ENCODE peak calls at places on chromosomes 11 and 22, in six cellular contexts. One of them, this sample, is unnamed.

GRCh38 chr11:125110996-125111340 is 458 bp downstream of the TMEM218 start:
- DNase-seq in activated T-helper 1 cell treated with anti-CD3 and anti-CD28 coated beads, Interleukin-2, amount 50 U/mL, for 16 hours: no peak
- DNase-seq in H54: no peak
- DNase-seq in COR-L47: no peak
- DNase-seq in fibroblast of gingiva: no peak
- DNase-seq in HEK293T: peak; percentile 18
- DNase-seq in this sample: no peak

GRCh38 chr11:73143126-73143838 is 1.2 kb upstream of the FCHSD2 start:
- DNase-seq in H54: no peak
- DNase-seq in activated T-helper 1 cell treated with anti-CD3 and anti-CD28 coated beads, Interleukin-2, amount 50 U/mL, for 16 hours: no peak
- DNase-seq in COR-L47: no peak
- DNase-seq in fibroblast of gingiva: no peak
- DNase-seq in HEK293T: no peak
- DNase-seq in this sample: no peak

GRCh38 chr11:78802058-78802633 is 227.5 kb upstream of the NARS2 start:
- DNase-seq in COR-L47: no peak
- DNase-seq in fibroblast of gingiva: no peak
- DNase-seq in H54: no peak
- DNase-seq in activated T-helper 1 cell treated with anti-CD3 and anti-CD28 coated beads, Interleukin-2, amount 50 U/mL, for 16 hours: no peak
- DNase-seq in HEK293T: no peak
- DNase-seq in this sample: peak; percentile 50

GRCh38 chr11:114052160-114052559 is 7.4 kb upstream of the ZBTB16 start:
- DNase-seq in HEK293T: no peak
- DNase-seq in fibroblast of gingiva: no peak
- DNase-seq in H54: no peak
- DNase-seq in COR-L47: no peak
- DNase-seq in activated T-helper 1 cell treated with anti-CD3 and anti-CD28 coated beads, Interleukin-2, amount 50 U/mL, for 16 hours: no peak
- DNase-seq in this sample: no peak

GRCh38 chr11:116582621-116583020 is 190.2 kb downstream of the BUD13 start:
- DNase-seq in fibroblast of gingiva: no peak
- DNase-seq in H54: no peak
- DNase-seq in HEK293T: no peak
- DNase-seq in activated T-helper 1 cell treated with anti-CD3 and anti-CD28 coated beads, Interleukin-2, amount 50 U/mL, for 16 hours: no peak
- DNase-seq in COR-L47: peak; percentile 37
- DNase-seq in this sample: no peak

GRCh38 chr11:126352163-126352562 is 3.3 kb upstream of the ST3GAL4 start:
- DNase-seq in activated T-helper 1 cell treated with anti-CD3 and anti-CD28 coated beads, Interleukin-2, amount 50 U/mL, for 16 hours: no peak
- DNase-seq in COR-L47: no peak
- DNase-seq in fibroblast of gingiva: no peak
- DNase-seq in H54: no peak
- DNase-seq in HEK293T: no peak
- DNase-seq in this sample: no peak

GRCh38 chr22:50599816-50600454 is 658 bp upstream of the MAPK8IP2 start:
- DNase-seq in HEK293T: peak; percentile 74
- DNase-seq in COR-L47: no peak
- DNase-seq in fibroblast of gingiva: no peak
- DNase-seq in activated T-helper 1 cell treated with anti-CD3 and anti-CD28 coated beads, Interleukin-2, amount 50 U/mL, for 16 hours: no peak
- DNase-seq in H54: peak; percentile 65
- DNase-seq in this sample: no peak

GRCh38 chr11:118763038-118763437 is 27.9 kb downstream of the DDX6 start:
- DNase-seq in COR-L47: no peak
- DNase-seq in activated T-helper 1 cell treated with anti-CD3 and anti-CD28 coated beads, Interleukin-2, amount 50 U/mL, for 16 hours: no peak
- DNase-seq in H54: no peak
- DNase-seq in fibroblast of gingiva: peak; percentile 55
- DNase-seq in HEK293T: no peak
- DNase-seq in this sample: no peak

GRCh38 chr22:49961601-49962011 is 1.0 kb downstream of the PIM3 start:
- DNase-seq in COR-L47: no peak
- DNase-seq in H54: no peak
- DNase-seq in fibroblast of gingiva: peak; percentile 24
- DNase-seq in activated T-helper 1 cell treated with anti-CD3 and anti-CD28 coated beads, Interleukin-2, amount 50 U/mL, for 16 hours: no peak
- DNase-seq in HEK293T: no peak
- DNase-seq in this sample: peak; percentile 35

GRCh38 chr11:95835768-95836488 is 45.6 kb downstream of the CEP57 start:
- DNase-seq in COR-L47: peak; percentile 71
- DNase-seq in HEK293T: peak; percentile 69
- DNase-seq in fibroblast of gingiva: peak; percentile 84
- DNase-seq in H54: no peak
- DNase-seq in activated T-helper 1 cell treated with anti-CD3 and anti-CD28 coated beads, Interleukin-2, amount 50 U/mL, for 16 hours: peak; percentile 29
- DNase-seq in this sample: peak; percentile 89

GRCh38 chr11:72228844-72229231 is 4.3 kb downstream of the INPPL1 start:
- DNase-seq in H54: no peak
- DNase-seq in fibroblast of gingiva: no peak
- DNase-seq in activated T-helper 1 cell treated with anti-CD3 and anti-CD28 coated beads, Interleukin-2, amount 50 U/mL, for 16 hours: no peak
- DNase-seq in HEK293T: no peak
- DNase-seq in COR-L47: no peak
- DNase-seq in this sample: no peak

GRCh38 chr22:36301851-36302250 is 48.9 kb downstream of the APOL1 start:
- DNase-seq in activated T-helper 1 cell treated with anti-CD3 and anti-CD28 coated beads, Interleukin-2, amount 50 U/mL, for 16 hours: no peak
- DNase-seq in HEK293T: no peak
- DNase-seq in H54: no peak
- DNase-seq in fibroblast of gingiva: peak; percentile 82
- DNase-seq in COR-L47: no peak
- DNase-seq in this sample: peak; percentile 59

GRCh38 chr11:22472306-22472705 is 134.1 kb downstream of the SLC17A6 start:
- DNase-seq in fibroblast of gingiva: no peak
- DNase-seq in HEK293T: no peak
- DNase-seq in H54: no peak
- DNase-seq in COR-L47: no peak
- DNase-seq in activated T-helper 1 cell treated with anti-CD3 and anti-CD28 coated beads, Interleukin-2, amount 50 U/mL, for 16 hours: no peak
- DNase-seq in this sample: no peak

GRCh38 chr11:1382831-1383607 is 6.7 kb upstream of the BRSK2 start:
- DNase-seq in HEK293T: peak; percentile 66
- DNase-seq in H54: peak; percentile 89
- DNase-seq in activated T-helper 1 cell treated with anti-CD3 and anti-CD28 coated beads, Interleukin-2, amount 50 U/mL, for 16 hours: peak; percentile 67
- DNase-seq in fibroblast of gingiva: peak; percentile 58
- DNase-seq in COR-L47: peak; percentile 72
- DNase-seq in this sample: peak; percentile 46

GRCh38 chr22:42937164-42937854 is 77.6 kb downstream of the PACSIN2 start:
- DNase-seq in HEK293T: no peak
- DNase-seq in H54: peak; percentile 57
- DNase-seq in fibroblast of gingiva: peak; percentile 30
- DNase-seq in activated T-helper 1 cell treated with anti-CD3 and anti-CD28 coated beads, Interleukin-2, amount 50 U/mL, for 16 hours: no peak
- DNase-seq in COR-L47: no peak
- DNase-seq in this sample: peak; percentile 89

GRCh38 chr11:44789466-44789865 is 62.7 kb downstream of the TSPAN18 start:
- DNase-seq in COR-L47: no peak
- DNase-seq in activated T-helper 1 cell treated with anti-CD3 and anti-CD28 coated beads, Interleukin-2, amount 50 U/mL, for 16 hours: no peak
- DNase-seq in fibroblast of gingiva: no peak
- DNase-seq in HEK293T: no peak
- DNase-seq in H54: no peak
- DNase-seq in this sample: no peak

GRCh38 chr22:37940698-37941376 is 12.6 kb downstream of the C22orf23 start:
- DNase-seq in HEK293T: no peak
- DNase-seq in activated T-helper 1 cell treated with anti-CD3 and anti-CD28 coated beads, Interleukin-2, amount 50 U/mL, for 16 hours: no peak
- DNase-seq in H54: no peak
- DNase-seq in fibroblast of gingiva: peak; percentile 26
- DNase-seq in COR-L47: no peak
- DNase-seq in this sample: no peak

GRCh38 chr22:37187891-37188761 is at the start of gene C1QTNF6:
- DNase-seq in H54: no peak
- DNase-seq in COR-L47: no peak
- DNase-seq in HEK293T: no peak
- DNase-seq in activated T-helper 1 cell treated with anti-CD3 and anti-CD28 coated beads, Interleukin-2, amount 50 U/mL, for 16 hours: no peak
- DNase-seq in fibroblast of gingiva: peak; percentile 49
- DNase-seq in this sample: no peak

GRCh38 chr11:124865902-124866851 is 945 bp downstream of the ROBO3 start:
- DNase-seq in HEK293T: peak; percentile 83
- DNase-seq in fibroblast of gingiva: peak; percentile 15
- DNase-seq in COR-L47: no peak
- DNase-seq in H54: no peak
- DNase-seq in activated T-helper 1 cell treated with anti-CD3 and anti-CD28 coated beads, Interleukin-2, amount 50 U/mL, for 16 hours: peak; percentile 18
- DNase-seq in this sample: no peak

GRCh38 chr11:76206327-76207081 is at the start of gene WNT11:
- DNase-seq in HEK293T: peak; percentile 56
- DNase-seq in activated T-helper 1 cell treated with anti-CD3 and anti-CD28 coated beads, Interleukin-2, amount 50 U/mL, for 16 hours: no peak
- DNase-seq in fibroblast of gingiva: peak; percentile 19
- DNase-seq in H54: no peak
- DNase-seq in COR-L47: peak; percentile 50
- DNase-seq in this sample: no peak

GRCh38 chr22:20111045-20111688 is 4.7 kb upstream of the RANBP1 start:
- DNase-seq in COR-L47: peak; percentile 53
- DNase-seq in activated T-helper 1 cell treated with anti-CD3 and anti-CD28 coated beads, Interleukin-2, amount 50 U/mL, for 16 hours: no peak
- DNase-seq in H54: no peak
- DNase-seq in HEK293T: peak; percentile 75
- DNase-seq in fibroblast of gingiva: no peak
- DNase-seq in this sample: peak; percentile 11

GRCh38 chr11:14443642-14444041 is 56.0 kb downstream of the COPB1 start:
- DNase-seq in activated T-helper 1 cell treated with anti-CD3 and anti-CD28 coated beads, Interleukin-2, amount 50 U/mL, for 16 hours: no peak
- DNase-seq in HEK293T: no peak
- DNase-seq in fibroblast of gingiva: no peak
- DNase-seq in H54: no peak
- DNase-seq in COR-L47: peak; percentile 5
- DNase-seq in this sample: peak; percentile 46

GRCh38 chr11:127350476-127350875 is 349.9 kb upstream of the KIRREL3 start:
- DNase-seq in activated T-helper 1 cell treated with anti-CD3 and anti-CD28 coated beads, Interleukin-2, amount 50 U/mL, for 16 hours: no peak
- DNase-seq in COR-L47: no peak
- DNase-seq in fibroblast of gingiva: no peak
- DNase-seq in HEK293T: no peak
- DNase-seq in H54: no peak
- DNase-seq in this sample: no peak

GRCh38 chr11:110069158-110069737 is 23.9 kb upstream of the ZC3H12C start:
- DNase-seq in HEK293T: peak; percentile 46
- DNase-seq in COR-L47: peak; percentile 81
- DNase-seq in fibroblast of gingiva: peak; percentile 77
- DNase-seq in H54: peak; percentile 19
- DNase-seq in activated T-helper 1 cell treated with anti-CD3 and anti-CD28 coated beads, Interleukin-2, amount 50 U/mL, for 16 hours: no peak
- DNase-seq in this sample: peak; percentile 64

GRCh38 chr22:30250713-30251267 is 4.2 kb upstream of the LIF start:
- DNase-seq in fibroblast of gingiva: no peak
- DNase-seq in H54: peak; percentile 84
- DNase-seq in HEK293T: no peak
- DNase-seq in activated T-helper 1 cell treated with anti-CD3 and anti-CD28 coated beads, Interleukin-2, amount 50 U/mL, for 16 hours: no peak
- DNase-seq in COR-L47: no peak
- DNase-seq in this sample: peak; percentile 80

GRCh38 chr11:30002157-30002556 is 14.7 kb downstream of the KCNA4 start:
- DNase-seq in fibroblast of gingiva: no peak
- DNase-seq in activated T-helper 1 cell treated with anti-CD3 and anti-CD28 coated beads, Interleukin-2, amount 50 U/mL, for 16 hours: no peak
- DNase-seq in HEK293T: no peak
- DNase-seq in H54: no peak
- DNase-seq in COR-L47: no peak
- DNase-seq in this sample: no peak

GRCh38 chr11:14118047-14118446 is 155.5 kb downstream of the SPON1 start:
- DNase-seq in H54: no peak
- DNase-seq in COR-L47: peak; percentile 60
- DNase-seq in activated T-helper 1 cell treated with anti-CD3 and anti-CD28 coated beads, Interleukin-2, amount 50 U/mL, for 16 hours: no peak
- DNase-seq in fibroblast of gingiva: no peak
- DNase-seq in HEK293T: no peak
- DNase-seq in this sample: no peak

GRCh38 chr11:126352934-126353801 is 2.3 kb upstream of the ST3GAL4 start:
- DNase-seq in fibroblast of gingiva: peak; percentile 82
- DNase-seq in activated T-helper 1 cell treated with anti-CD3 and anti-CD28 coated beads, Interleukin-2, amount 50 U/mL, for 16 hours: no peak
- DNase-seq in H54: peak; percentile 42
- DNase-seq in COR-L47: no peak
- DNase-seq in HEK293T: no peak
- DNase-seq in this sample: peak; percentile 65

GRCh38 chr11:119751281-119752060 is 22.5 kb upstream of the NECTIN1 start:
- DNase-seq in HEK293T: no peak
- DNase-seq in fibroblast of gingiva: no peak
- DNase-seq in activated T-helper 1 cell treated with anti-CD3 and anti-CD28 coated beads, Interleukin-2, amount 50 U/mL, for 16 hours: no peak
- DNase-seq in H54: no peak
- DNase-seq in COR-L47: no peak
- DNase-seq in this sample: no peak